ENCODE peak calls at places on chromosomes 16 and 17, in four cellular contexts. One of them, this sample, is unnamed.

GRCh38 chr17:74453665-74454196 is 12.7 kb upstream of the CD300A start:
- DNase-seq in pancreas: peak; percentile 97
- DNase-seq in colonic mucosa: peak; percentile 93
- DNase-seq in dorsolateral prefrontal cortex: peak; percentile 75
- DNase-seq in this sample: peak; percentile 89

GRCh38 chr17:51118330-51119195 is 2.1 kb downstream of the SPAG9 start:
- DNase-seq in pancreas: peak; percentile 88
- DNase-seq in colonic mucosa: peak; percentile 90
- DNase-seq in dorsolateral prefrontal cortex: no peak
- DNase-seq in this sample: peak; percentile 30

GRCh38 chr16:3946604-3947180 is 66.2 kb upstream of the CREBBP start:
- DNase-seq in pancreas: no peak
- DNase-seq in colonic mucosa: no peak
- DNase-seq in dorsolateral prefrontal cortex: no peak
- DNase-seq in this sample: no peak

GRCh38 chr16:71258371-71258770 is 27.8 kb upstream of the HYDIN start:
- DNase-seq in pancreas: no peak
- DNase-seq in colonic mucosa: no peak
- DNase-seq in dorsolateral prefrontal cortex: no peak
- DNase-seq in this sample: peak; percentile 26

GRCh38 chr17:74566132-74566753 is 1.1 kb downstream of the CD300H start:
- DNase-seq in pancreas: no peak
- DNase-seq in colonic mucosa: peak; percentile 35
- DNase-seq in dorsolateral prefrontal cortex: no peak
- DNase-seq in this sample: peak; percentile 19

GRCh38 chr16:57277586-57277985 is 6.9 kb downstream of the PLLP start:
- DNase-seq in pancreas: peak; percentile 27
- DNase-seq in colonic mucosa: peak; percentile 48
- DNase-seq in dorsolateral prefrontal cortex: no peak
- DNase-seq in this sample: no peak

GRCh38 chr17:9233271-9233599 is 211.9 kb downstream of the NTN1 start:
- DNase-seq in pancreas: no peak
- DNase-seq in colonic mucosa: no peak
- DNase-seq in dorsolateral prefrontal cortex: no peak
- DNase-seq in this sample: no peak

GRCh38 chr17:29709861-29710849 is 87.4 kb upstream of the CORO6 start:
- DNase-seq in pancreas: no peak
- DNase-seq in colonic mucosa: no peak
- DNase-seq in dorsolateral prefrontal cortex: no peak
- DNase-seq in this sample: no peak

GRCh38 chr17:21041753-21042433 is 918 bp downstream of the USP22 start:
- DNase-seq in pancreas: peak; percentile 93
- DNase-seq in colonic mucosa: peak; percentile 89
- DNase-seq in dorsolateral prefrontal cortex: peak; percentile 62
- DNase-seq in this sample: peak; percentile 77

GRCh38 chr17:13420294-13421277 is 181.1 kb downstream of the HS3ST3A1 start:
- DNase-seq in pancreas: no peak
- DNase-seq in colonic mucosa: no peak
- DNase-seq in dorsolateral prefrontal cortex: no peak
- DNase-seq in this sample: no peak

GRCh38 chr17:77772461-77772897 is 186.0 kb upstream of the TNRC6C start:
- DNase-seq in pancreas: peak; percentile 74
- DNase-seq in colonic mucosa: peak; percentile 65
- DNase-seq in dorsolateral prefrontal cortex: no peak
- DNase-seq in this sample: peak; percentile 29

GRCh38 chr16:21684199-21684598 is 20.4 kb downstream of the OTOA start:
- DNase-seq in pancreas: no peak
- DNase-seq in colonic mucosa: peak; percentile 32
- DNase-seq in dorsolateral prefrontal cortex: no peak
- DNase-seq in this sample: no peak
- TF ChIP-seq CTCF in pancreas: no peak
- TF ChIP-seq CTCF in colonic mucosa: peak; percentile 38
- TF ChIP-seq CTCF in dorsolateral prefrontal cortex: peak; percentile 18
- TF ChIP-seq CTCF in this sample: no peak

DNA sequence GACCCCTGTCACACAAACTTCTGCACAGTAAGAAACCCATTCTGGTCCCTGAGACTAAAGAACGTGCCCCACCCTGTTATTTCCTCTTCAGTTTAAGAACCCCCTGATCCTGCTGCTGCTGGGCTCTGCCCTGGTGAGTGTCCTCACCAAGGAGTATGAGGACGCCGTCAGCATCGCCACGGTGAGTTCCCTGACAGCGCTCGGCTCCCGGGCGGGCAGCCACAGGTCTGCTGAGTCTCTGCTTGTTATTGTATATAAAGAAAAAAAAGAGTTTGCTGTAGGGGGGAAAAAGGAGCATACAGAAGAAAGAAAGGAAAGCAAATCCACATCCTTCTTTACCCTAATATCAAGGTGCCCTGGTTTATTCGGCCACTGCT is 40.0 kb downstream of the ATP2C2 start:
- DNase-seq in pancreas: no peak
- DNase-seq in colonic mucosa: no peak
- DNase-seq in dorsolateral prefrontal cortex: no peak
- DNase-seq in this sample: no peak
- H3K27me3 ChIP-seq in pancreas: no peaks in the 10 kb centered on the region
- H3K27me3 ChIP-seq in colonic mucosa: no peaks in the 10 kb centered on the region
- H3K27me3 ChIP-seq in dorsolateral prefrontal cortex: no peaks in the 10 kb centered on the region
- H3K27me3 ChIP-seq in this sample: no peaks in the 10 kb centered on the region

DNA sequence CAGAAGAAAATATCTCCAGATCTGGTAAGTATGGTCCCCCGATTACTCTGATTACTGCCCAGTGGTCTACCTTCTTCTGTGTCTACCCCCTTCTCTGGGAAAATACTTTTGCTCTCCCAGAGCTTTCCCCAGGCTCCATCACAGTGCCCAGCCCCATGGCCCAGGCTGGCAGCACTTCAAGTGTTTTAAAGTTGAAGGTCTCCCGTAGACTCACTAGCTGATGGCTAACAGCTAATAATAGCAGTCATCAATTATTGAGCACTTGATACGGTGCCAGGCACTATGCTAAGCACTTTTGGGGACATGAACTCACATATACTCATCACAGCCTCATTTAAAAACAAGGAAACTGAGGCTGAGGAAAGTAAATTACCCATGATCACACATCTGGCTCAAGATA is 33.4 kb downstream of the DCUN1D3 start:
- DNase-seq in pancreas: no peak
- DNase-seq in colonic mucosa: no peak
- DNase-seq in dorsolateral prefrontal cortex: no peak
- DNase-seq in this sample: no peak
- H3K27ac ChIP-seq in pancreas: no peak overlapping the region
- H3K27ac ChIP-seq in colonic mucosa: no peak overlapping the region
- H3K27ac ChIP-seq in dorsolateral prefrontal cortex: no peak overlapping the region
- H3K27ac ChIP-seq in this sample: peak overlapping the region; percentile 89

DNA sequence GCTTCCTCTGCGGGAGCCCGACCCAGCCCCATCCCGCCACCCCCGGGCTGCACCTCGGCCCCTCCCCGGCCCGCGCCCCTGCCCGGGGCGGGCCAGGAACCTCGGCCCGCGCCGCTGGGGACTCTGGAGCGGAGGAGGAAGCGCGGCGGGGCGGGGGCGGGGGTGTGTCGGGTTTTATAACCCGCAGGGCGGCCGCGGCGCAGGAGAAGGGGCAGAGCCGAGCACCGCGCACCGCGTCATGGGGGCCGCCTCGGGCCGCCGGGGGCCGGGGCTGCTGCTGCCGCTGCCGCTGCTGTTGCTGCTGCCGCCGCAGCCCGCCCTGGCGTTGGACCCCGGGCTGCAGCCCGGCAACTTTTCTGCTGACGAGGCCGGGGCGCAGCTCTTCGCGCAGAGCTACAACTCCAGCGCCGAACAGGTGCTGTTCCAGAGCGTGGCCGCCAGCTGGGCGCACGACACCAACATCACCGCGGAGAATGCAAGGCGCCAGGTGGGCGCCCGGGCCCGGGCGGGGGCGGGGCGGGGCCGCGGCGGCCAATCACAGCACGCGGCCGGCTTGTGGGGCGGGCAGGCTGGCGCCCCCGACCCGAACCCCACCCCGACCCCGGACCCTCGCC is at the start of gene ACE:
- DNase-seq in pancreas: peak; percentile 80
- DNase-seq in colonic mucosa: peak; percentile 84
- DNase-seq in dorsolateral prefrontal cortex: no peak
- DNase-seq in this sample: no peak
- TF ChIP-seq CTCF in pancreas: no peak
- TF ChIP-seq CTCF in colonic mucosa: no peak
- TF ChIP-seq CTCF in dorsolateral prefrontal cortex: no peak
- TF ChIP-seq CTCF in this sample: no peak